ENCODE peak calls at places on chromosomes 13 and 19, in seven cellular contexts. B is brain microvascular endothelial cell; Z is activated CD4-positive, alpha-beta T cell treated with anti-CD3 and anti-CD28 coated beads, Interleukin-2, amount 50 U/mL, for 48 hours; N is Daoy; Y is heart right ventricle; G is central memory CD8-positive, alpha-beta T cell; O is Peyer's patch. J is an unnamed sample.

GRCh38 chr19:55484571-55485438 is at the start of gene NAT14:
- DNase-seq in B (no peak), Z (peak; percentile 73), N (peak; percentile 81), Y (peak; percentile 54), G (peak; percentile 54), O (peak; percentile 48), J (no peak)

GRCh38 chr13:98206946-98207345 is 29.9 kb upstream of the RNF113B start:
- DNase-seq in B (peak; percentile 91), Z (no peak), N (no peak), Y (no peak), G (no peak), O (no peak), J (no peak)

GRCh38 chr19:15263361-15263985 is 31.2 kb upstream of the EPHX3 start:
- DNase-seq in B (no peak), Z (no peak), N (no peak), Y (no peak), G (no peak), O (no peak), J (no peak)

GRCh38 chr19:7637374-7638256 is 705 bp downstream of the STXBP2 start:
- DNase-seq in B (no peak), Z (peak; percentile 24), N (peak; percentile 53), Y (no peak), G (no peak), O (peak; percentile 28), J (peak; percentile 76)

GRCh38 chr19:19550454-19550842 is 12.4 kb downstream of the CILP2 start:
- DNase-seq in B (no peak), Z (no peak), N (peak; percentile 43), Y (no peak), G (no peak), O (no peak), J (no peak)

GRCh38 chr13:97226788-97227627 is 4.9 kb downstream of the MBNL2 start:
- DNase-seq in B (no peak), Z (peak; percentile 49), N (peak; percentile 17), Y (no peak), G (peak; percentile 45), O (peak; percentile 49), J (no peak)

GRCh38 chr13:68234278-68234677 is 1004.1 kb upstream of the PCDH9 start:
- DNase-seq in B (peak; percentile 10), Z (no peak), N (no peak), Y (no peak), G (no peak), O (no peak), J (no peak)

GRCh38 chr13:79776538-79776937 is 295.6 kb downstream of the NDFIP2 start:
- DNase-seq in B (no peak), Z (no peak), N (peak; percentile 58), Y (no peak), G (no peak), O (no peak), J (no peak)

GRCh38 chr13:23627419-23627818 is 57.2 kb downstream of the TNFRSF19 start:
- DNase-seq in B (no peak), Z (no peak), N (no peak), Y (no peak), G (no peak), O (no peak), J (no peak)

GRCh38 chr13:36919206-36919832 is 719 bp downstream of the SMAD9 start:
- DNase-seq in B (no peak), Z (peak; percentile 6), N (peak; percentile 25), Y (peak; percentile 29), G (no peak), O (no peak), J (peak; percentile 34)

GRCh38 chr19:16715613-16716012 is 4.0 kb upstream of the NWD1 start:
- DNase-seq in B (no peak), Z (no peak), N (no peak), Y (no peak), G (no peak), O (no peak), J (no peak)

GRCh38 chr19:17757125-17757524 is 5.8 kb downstream of the FCHO1 start:
- DNase-seq in B (peak; percentile 56), Z (no peak), N (peak; percentile 86), Y (peak; percentile 61), G (no peak), O (no peak), J (peak; percentile 62)

GRCh38 chr13:32314968-32315254 is 252 bp downstream of the ZAR1L start:
- DNase-seq in B (peak; percentile 34), Z (peak; percentile 58), N (peak; percentile 43), Y (peak; percentile 56), G (peak; percentile 72), O (peak; percentile 59), J (no peak)

GRCh38 chr19:17244618-17245534 is 843 bp downstream of the NR2F6 start:
- DNase-seq in B (no peak), Z (no peak), N (no peak), Y (no peak), G (no peak), O (no peak), J (peak; percentile 66)

GRCh38 chr19:43501661-43502418 is 2.7 kb downstream of the PHLDB3 start:
- DNase-seq in B (no peak), Z (no peak), N (no peak), Y (no peak), G (no peak), O (no peak), J (no peak)

GRCh38 chr19:1748115-1748702 is 5.1 kb upstream of the ONECUT3 start:
- DNase-seq in B (no peak), Z (no peak), N (no peak), Y (no peak), G (no peak), O (peak; percentile 50), J (no peak)

GRCh38 chr19:10074153-10074552 is 12.0 kb upstream of the SHFL start:
- DNase-seq in B (peak; percentile 7), Z (peak; percentile 63), N (no peak), Y (no peak), G (peak; percentile 46), O (peak; percentile 29), J (no peak)

GRCh38 chr13:110218601-110219201 is 88.3 kb downstream of the COL4A1 start:
- DNase-seq in B (peak; percentile 63), Z (no peak), N (no peak), Y (no peak), G (no peak), O (no peak), J (no peak)

GRCh38 chr13:111893607-111894443 is 173.1 kb upstream of the SOX1 start:
- DNase-seq in B (no peak), Z (no peak), N (peak; percentile 46), Y (no peak), G (no peak), O (peak; percentile 8), J (peak; percentile 35)

GRCh38 chr19:18282021-18282787 is 782 bp upstream of the JUND start:
- DNase-seq in B (no peak), Z (peak; percentile 55), N (no peak), Y (no peak), G (no peak), O (no peak), J (peak; percentile 73)

GRCh38 chr13:97004096-97004876 is 10.0 kb upstream of the OXGR1 start:
- DNase-seq in B (peak; percentile 77), Z (no peak), N (peak; percentile 56), Y (no peak), G (no peak), O (no peak), J (no peak)

GRCh38 chr13:78603240-78603947 is at the start of gene POU4F1:
- DNase-seq in B (no peak), Z (peak; percentile 75), N (peak; percentile 90), Y (no peak), G (no peak), O (no peak), J (no peak)

GRCh38 chr13:111359237-111359915 is 38.9 kb downstream of the TEX29 start:
- DNase-seq in B (no peak), Z (no peak), N (peak; percentile 53), Y (no peak), G (no peak), O (no peak), J (no peak)

GRCh38 chr19:44576843-44577565 is 36.4 kb upstream of the IGSF23 start:
- DNase-seq in B (peak; percentile 14), Z (peak; percentile 23), N (peak; percentile 64), Y (no peak), G (no peak), O (no peak), J (no peak)

GRCh38 chr13:109779074-109779473 is 7.3 kb downstream of the IRS2 start:
- DNase-seq in B (no peak), Z (peak; percentile 37), N (no peak), Y (no peak), G (no peak), O (no peak), J (no peak)

GRCh38 chr13:79442706-79443105 is 36.7 kb upstream of the RBM26 start:
- DNase-seq in B (no peak), Z (no peak), N (no peak), Y (no peak), G (no peak), O (no peak), J (no peak)

J was measured in right lobe of liver.